ENCODE peak calls at places on chromosomes 12 and 14, in seven cellular contexts. I, U, H, N, J, E and V are unnamed samples.

GRCh38 chr14:89356927-89357326 is 60.1 kb downstream of the FOXN3 start:
- DNase-seq in I (peak), U (no peak), H (no peak), N (no peak), J (no peak), E (no peak), V (no peak)

GRCh38 chr12:34297126-34297789 is 275.0 kb downstream of the ALG10 start:
- DNase-seq in I (no peak), U (no peak), H (no peak), N (no peak), J (no peak), E (no peak), V (no peak)

GRCh38 chr12:9651265-9651729 is 18.2 kb upstream of the CLEC2D start:
- DNase-seq in I (no peak), U (no peak), H (no peak), N (no peak), J (peak), E (no peak), V (no peak)

GRCh38 chr12:83573676-83574075 is 887.0 kb downstream of the TMTC2 start:
- DNase-seq in I (no peak), U (no peak), H (no peak), N (no peak), J (no peak), E (peak), V (no peak)

GRCh38 chr14:31950760-31951637 is 126.1 kb upstream of the ARHGAP5 start:
- DNase-seq in I (peak), U (peak), H (peak), N (peak), J (peak), E (no peak), V (no peak)

GRCh38 chr12:75766263-75767160 is 255.1 kb upstream of the KRR1 start:
- DNase-seq in I (no peak), U (no peak), H (no peak), N (no peak), J (peak), E (peak), V (no peak)

GRCh38 chr12:124512667-124513296 is 54.6 kb downstream of the NCOR2 start:
- DNase-seq in I (peak), U (no peak), H (peak), N (no peak), J (peak), E (peak), V (peak)

GRCh38 chr12:95546491-95546813 is 4.8 kb downstream of the USP44 start:
- DNase-seq in I (no peak), U (no peak), H (no peak), N (no peak), J (no peak), E (no peak), V (no peak)

GRCh38 chr12:93766371-93766770 is 89.2 kb downstream of the CRADD start:
- DNase-seq in I (no peak), U (no peak), H (no peak), N (no peak), J (no peak), E (no peak), V (no peak)

GRCh38 chr14:95765016-95765415 is 51.1 kb upstream of the TCL1A start:
- DNase-seq in I (no peak), U (no peak), H (no peak), N (no peak), J (no peak), E (no peak), V (no peak)

GRCh38 chr14:52913271-52913670 is 37.6 kb downstream of the FERMT2 start:
- DNase-seq in I (no peak), U (no peak), H (no peak), N (no peak), J (peak), E (no peak), V (no peak)

GRCh38 chr12:69027411-69027811 is 94.4 kb upstream of the CPM start:
- DNase-seq in I (no peak), U (no peak), H (no peak), N (no peak), J (peak), E (no peak), V (no peak)

GRCh38 chr14:69027242-69027913 is 48.3 kb upstream of the ACTN1 start:
- DNase-seq in I (no peak), U (no peak), H (no peak), N (no peak), J (no peak), E (no peak), V (no peak)

GRCh38 chr14:79369359-79370332 is 841.7 kb downstream of the DIO2 start:
- DNase-seq in I (no peak), U (no peak), H (no peak), N (no peak), J (peak), E (no peak), V (no peak)

GRCh38 chr12:74043343-74043742 is 494.3 kb upstream of the ATXN7L3B start:
- DNase-seq in I (no peak), U (no peak), H (no peak), N (no peak), J (no peak), E (peak), V (no peak)

DNA sequence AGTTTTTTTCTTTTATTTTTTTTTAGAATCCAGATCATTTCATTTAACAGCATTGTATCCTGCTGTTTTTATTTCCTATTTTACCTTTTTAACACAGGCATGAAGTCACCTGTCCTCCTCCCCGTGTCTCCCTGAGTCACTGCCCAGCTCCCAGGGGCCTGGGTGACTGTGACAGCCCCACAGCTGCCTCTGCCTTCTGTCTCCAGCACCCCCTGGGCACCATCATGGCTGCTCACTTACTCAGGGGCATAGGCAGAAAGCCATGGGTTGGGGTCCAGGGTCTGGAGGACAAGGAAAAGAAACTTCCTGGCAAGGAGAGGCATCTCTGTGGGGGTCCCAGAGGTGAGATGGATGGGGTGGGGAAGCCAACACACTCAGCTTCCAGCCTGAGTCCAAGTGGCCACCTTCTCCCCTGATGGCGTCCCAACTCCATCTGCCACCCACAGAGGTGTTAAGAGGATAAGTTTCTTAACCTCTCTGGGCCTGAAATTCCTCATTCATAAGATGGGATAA is 25.3 kb downstream of the TMEM63C start:
- DNase-seq in I (no peak), U (no peak), H (peak), N (no peak), J (no peak), E (no peak), V (no peak)
- TF ChIP-seq CTCF in I (no peak), U (no peak), H (no peak), N (no peak), J (no peak), E (peak), V (no peak)

GRCh38 chr12:97134495-97134894 is 227.4 kb downstream of the NEDD1 start:
- DNase-seq in I (no peak), U (no peak), H (no peak), N (no peak), J (no peak), E (no peak), V (no peak)
- TF ChIP-seq CTCF in I (no peak), U (peak), H (peak), N (no peak), J (no peak), E (peak), V (peak)

DNA sequence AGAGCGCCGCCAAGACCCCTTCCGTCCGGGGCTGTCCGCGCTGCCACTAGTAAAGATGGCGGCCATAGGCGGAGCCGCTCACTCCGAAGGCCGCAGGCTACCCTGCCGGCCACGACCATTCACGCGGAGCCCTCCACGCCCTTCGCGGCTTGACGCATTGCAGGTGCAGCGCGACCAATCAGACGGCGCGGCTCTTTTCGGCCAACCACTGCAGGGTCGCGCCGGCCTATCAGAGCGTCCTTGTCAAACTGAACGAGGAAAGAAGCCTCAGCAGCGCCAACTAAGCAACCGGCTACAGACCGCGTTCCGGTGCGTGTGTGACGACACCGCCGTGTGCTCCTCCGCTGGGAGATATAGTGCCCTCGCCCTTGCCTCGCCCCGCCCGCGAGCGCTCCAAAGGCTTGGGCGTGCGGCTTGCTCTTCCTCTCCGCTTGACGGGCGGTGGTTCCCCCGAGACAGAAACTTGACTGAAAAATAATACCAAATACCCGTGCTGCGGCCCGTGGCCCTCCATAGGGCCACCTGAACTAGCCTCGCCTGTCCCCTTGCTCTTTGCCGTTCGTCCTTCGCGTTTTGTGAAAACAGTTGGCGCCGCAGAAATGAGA is 13.6 kb upstream of the CALM1 start:
- DNase-seq in I (peak), U (peak), H (peak), N (peak), J (peak), E (peak), V (peak)
- TF ChIP-seq CTCF in I (no peak), U (no peak), H (no peak), N (no peak), J (peak), E (no peak), V (no peak)

DNA sequence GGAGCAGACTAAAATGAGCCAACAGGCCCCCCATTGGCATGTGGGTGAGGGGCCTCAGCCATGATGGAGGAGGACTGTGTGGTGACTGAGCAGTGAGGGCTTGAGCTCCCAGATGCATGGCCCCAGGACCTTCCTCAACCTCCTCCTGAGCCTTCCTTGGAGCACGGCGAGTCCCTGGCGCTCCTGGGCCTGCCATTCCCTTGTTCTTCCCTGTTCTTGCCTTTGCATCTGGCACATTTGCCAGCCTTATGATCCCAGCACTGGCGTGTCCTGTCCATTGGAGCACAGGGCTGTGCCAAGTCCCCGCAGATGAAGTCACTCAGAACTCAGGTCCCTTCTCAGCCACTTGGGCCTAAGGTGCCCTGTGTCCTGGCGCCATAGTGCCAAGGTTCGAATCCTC is 40.3 kb upstream of the MEG3 start:
- DNase-seq in I (no peak), U (no peak), H (no peak), N (no peak), J (no peak), E (no peak), V (no peak)
- TF ChIP-seq CTCF in I (no peak), U (no peak), H (no peak), N (no peak), J (no peak), E (no peak), V (no peak)

GRCh38 chr12:104684884-104685283 is 228.1 kb downstream of the CHST11 start:
- DNase-seq in I (no peak), U (no peak), H (no peak), N (no peak), J (peak), E (no peak), V (no peak)
- TF ChIP-seq CTCF in I (no peak), U (no peak), H (no peak), N (no peak), J (no peak), E (no peak), V (no peak)